ENCODE peak calls at places on chromosomes 2 and 18, in five cellular contexts. A is foreskin fibroblast, T is tibial nerve, H is body of pancreas, X is fibroblast of lung. F is an unnamed sample.

GRCh38 chr2:1591978-1592907 is 152.1 kb downstream of the PXDN start:
- DNase-seq in H (peak; percentile 46), A (peak; percentile 71), X (peak; percentile 88), T (peak; percentile 57), F (peak; percentile 46)

GRCh38 chr2:6846967-6847695 is 18.6 kb downstream of the CMPK2 start:
- DNase-seq in H (no peak), A (no peak), T (no peak), X (no peak), F (no peak)

GRCh38 chr2:4791488-4791887 is 900.7 kb upstream of the SOX11 start:
- DNase-seq in X (no peak), T (no peak), H (no peak), A (no peak), F (no peak)

GRCh38 chr2:26584191-26584590 is 57.0 kb downstream of the CIB4 start:
- DNase-seq in T (no peak), A (no peak), X (no peak), H (no peak), F (no peak)

GRCh38 chr2:149059822-149060221 is 21.3 kb downstream of the LYPD6B start:
- DNase-seq in T (no peak), X (no peak), A (no peak), H (no peak), F (no peak)

GRCh38 chr18:13137939-13138821 is 80.4 kb upstream of the LDLRAD4 start:
- DNase-seq in X (no peak), H (peak; percentile 82), A (no peak), T (peak; percentile 71), F (no peak)

GRCh38 chr2:6443424-6443823 is 422.3 kb downstream of the CMPK2 start:
- DNase-seq in H (no peak), X (peak; percentile 44), T (no peak), A (peak; percentile 24), F (no peak)

GRCh38 chr18:55506074-55506473 is 81.9 kb downstream of the TCF4 start:
- DNase-seq in X (no peak), A (no peak), T (no peak), H (no peak), F (no peak)

GRCh38 chr2:218984239-218985020 is 554 bp downstream of the FEV start:
- DNase-seq in X (no peak), A (no peak), H (no peak), T (no peak), F (no peak)

GRCh38 chr2:158464426-158465281 is 7.9 kb downstream of the PKP4 start:
- DNase-seq in A (peak; percentile 21), T (no peak), H (no peak), X (peak; percentile 26), F (no peak)

GRCh38 chr18:76592096-76592495 is 97.1 kb upstream of the ZNF516 start:
- DNase-seq in H (no peak), X (no peak), T (no peak), A (no peak), F (no peak)

GRCh38 chr18:76588591-76589303 is 93.7 kb upstream of the ZNF516 start:
- DNase-seq in A (peak; percentile 15), T (peak; percentile 12), X (peak; percentile 43), H (no peak), F (no peak)

GRCh38 chr18:76589866-76590265 is 94.8 kb upstream of the ZNF516 start:
- DNase-seq in A (no peak), T (no peak), X (no peak), H (no peak), F (no peak)

GRCh38 chr18:76587147-76587885 is 92.3 kb upstream of the ZNF516 start:
- DNase-seq in X (no peak), H (no peak), A (no peak), T (no peak), F (no peak)

DNA sequence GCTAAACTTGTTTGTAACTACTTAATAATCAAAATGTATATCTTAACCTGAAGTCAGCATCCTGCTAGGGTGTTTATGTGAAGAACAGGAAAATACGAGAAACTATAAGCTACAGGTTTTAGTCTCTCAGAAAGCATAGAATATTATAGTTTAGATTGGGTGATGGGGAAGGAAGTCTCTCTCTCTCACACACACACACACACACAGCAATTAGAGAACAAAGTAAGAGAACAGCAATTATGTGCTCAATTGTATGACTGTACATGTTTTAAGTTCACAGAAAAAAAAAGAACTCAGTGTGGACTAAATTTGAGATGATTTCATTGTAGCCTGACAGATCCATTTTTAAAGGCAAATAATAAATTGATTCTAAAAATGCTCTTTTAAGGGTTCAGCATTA is 94.3 kb upstream of the ZNF516 start:
- DNase-seq in A (no peak), T (no peak), X (no peak), H (no peak), F (no peak)
- H3K4me3 ChIP-seq in A (peak overlapping the region; percentile 42), T (peak overlapping the region; percentile 40), X (peak overlapping the region; percentile 10), H (no peak overlapping the region), F (peak overlapping the region; percentile 62)

GRCh38 chr18:35407871-35408481 is 30.8 kb upstream of the ZNF396 start:
- DNase-seq in T (peak; percentile 82), H (peak; percentile 68), A (peak; percentile 83), X (peak; percentile 55), F (peak; percentile 14)
- H3K4me3 ChIP-seq in T (no peak overlapping the region), H (no peak overlapping the region), A (no peak overlapping the region), X (no peak overlapping the region), F (no peak overlapping the region)

DNA sequence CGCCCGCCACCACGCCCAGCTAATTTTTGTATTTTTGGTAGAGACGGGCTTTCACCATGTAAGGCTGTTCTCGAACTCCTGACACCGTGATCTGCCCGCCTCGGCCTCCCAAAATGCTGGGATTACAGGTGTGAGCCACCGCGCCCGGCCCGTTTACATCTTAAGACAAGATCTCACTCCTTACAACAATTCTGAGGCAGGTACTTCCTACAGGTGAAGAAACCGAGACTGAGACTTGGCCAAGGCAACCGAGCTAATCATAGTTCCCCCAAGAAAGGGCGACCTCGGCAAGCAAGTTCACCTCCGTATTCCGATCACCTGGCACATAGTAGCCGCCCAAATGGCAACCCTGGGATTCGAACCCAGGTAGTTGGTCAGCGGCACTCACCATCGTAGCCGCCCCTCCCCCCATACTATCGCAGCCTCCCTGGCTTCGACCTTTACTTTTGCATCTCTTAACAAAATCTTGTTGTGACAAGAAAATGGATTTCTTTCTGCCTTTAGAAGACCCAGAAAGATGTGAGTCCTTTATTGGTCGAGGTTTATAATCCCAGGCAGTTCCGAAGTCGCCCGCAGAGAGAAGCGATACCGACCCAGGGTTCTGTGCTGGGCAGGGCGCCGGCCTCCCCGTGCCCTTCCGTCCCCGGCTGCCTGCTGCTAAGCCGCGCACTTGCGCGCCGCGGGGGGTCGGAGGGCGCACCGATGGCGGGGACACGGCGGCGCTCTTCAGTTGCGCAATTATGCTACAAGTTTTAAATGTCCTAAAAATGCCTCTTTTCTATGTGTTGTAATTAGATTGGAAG is 1.1 kb upstream of the FZD5 start:
- DNase-seq in T (no peak), A (peak; percentile 41), H (no peak), X (no peak), F (no peak)
- H3K4me3 ChIP-seq in T (peak overlapping the region; percentile 50), A (peak overlapping the region; percentile 70), H (no peak overlapping the region), X (no peak overlapping the region), F (peak overlapping the region; percentile 93)

DNA sequence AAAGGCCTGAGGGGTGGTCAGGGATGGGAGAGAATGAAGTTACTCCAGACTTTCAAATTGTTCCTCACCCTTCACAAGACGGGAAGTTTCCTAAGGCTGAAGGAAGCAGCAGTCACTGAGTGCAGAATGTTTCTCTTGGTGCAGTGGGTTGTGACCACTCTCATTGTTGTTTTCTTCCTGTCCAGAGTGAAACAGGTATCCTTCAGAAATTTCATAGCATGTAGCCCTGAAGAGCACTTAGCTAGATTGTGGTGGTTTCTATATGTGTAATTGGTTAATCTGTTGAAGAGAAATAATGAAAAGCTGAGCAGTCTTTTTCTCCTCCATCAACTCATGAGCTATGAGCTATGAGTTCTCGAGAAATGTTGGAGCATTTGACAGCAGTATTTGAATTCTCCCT is 96.8 kb downstream of the GPD2 start:
- DNase-seq in H (no peak), T (no peak), X (no peak), A (no peak), F (no peak)
- H3K4me3 ChIP-seq in H (no peak overlapping the region), T (no peak overlapping the region), X (no peak overlapping the region), A (no peak overlapping the region), F (no peak overlapping the region)

GRCh38 chr2:104862061-104862941 is 8.4 kb downstream of the POU3F3 start:
- DNase-seq in X (peak; percentile 82), T (no peak), A (peak; percentile 18), H (no peak), F (no peak)
- H3K4me3 ChIP-seq in X (no peak overlapping the region), T (no peak overlapping the region), A (no peak overlapping the region), H (no peak overlapping the region), F (peak overlapping the region; percentile 58)